ENCODE peak calls at places on chromosomes 16 and 17, in nine cellular contexts. One of them, this sample, is unnamed.

GRCh38 chr16:28219283-28219682 is 7.5 kb upstream of the XPO6 start:
- DNase-seq in activated T-cell treated with anti-CD3 and anti-CD28 coated beads for 48 hours: no peak
- DNase-seq in adrenal gland: no peak
- DNase-seq in GM23248: no peak
- DNase-seq in hepatocyte: peak; percentile 30
- DNase-seq in ELR: no peak
- DNase-seq in NCI-H2081: no peak
- DNase-seq in NCI-H2171: no peak
- DNase-seq in astrocyte of the cerebellum: no peak
- DNase-seq in this sample: no peak

GRCh38 chr16:66220766-66221165 is 145.7 kb upstream of the CDH5 start:
- DNase-seq in activated T-cell treated with anti-CD3 and anti-CD28 coated beads for 48 hours: no peak
- DNase-seq in adrenal gland: no peak
- DNase-seq in GM23248: no peak
- DNase-seq in hepatocyte: no peak
- DNase-seq in ELR: no peak
- DNase-seq in NCI-H2081: no peak
- DNase-seq in NCI-H2171: no peak
- DNase-seq in astrocyte of the cerebellum: no peak
- DNase-seq in this sample: no peak

GRCh38 chr16:57721356-57721755 is 14.2 kb upstream of the KATNB1 start:
- DNase-seq in activated T-cell treated with anti-CD3 and anti-CD28 coated beads for 48 hours: no peak
- DNase-seq in adrenal gland: no peak
- DNase-seq in GM23248: no peak
- DNase-seq in hepatocyte: no peak
- DNase-seq in ELR: no peak
- DNase-seq in NCI-H2081: no peak
- DNase-seq in NCI-H2171: no peak
- DNase-seq in astrocyte of the cerebellum: no peak
- DNase-seq in this sample: no peak

GRCh38 chr17:73184133-73184993 is 8.5 kb upstream of the COG1 start:
- DNase-seq in activated T-cell treated with anti-CD3 and anti-CD28 coated beads for 48 hours: no peak
- DNase-seq in adrenal gland: no peak
- DNase-seq in GM23248: no peak
- DNase-seq in hepatocyte: no peak
- DNase-seq in ELR: no peak
- DNase-seq in NCI-H2081: no peak
- DNase-seq in NCI-H2171: no peak
- DNase-seq in astrocyte of the cerebellum: no peak
- DNase-seq in this sample: no peak

GRCh38 chr17:69592692-69593350 is 178.3 kb downstream of the MAP2K6 start:
- DNase-seq in activated T-cell treated with anti-CD3 and anti-CD28 coated beads for 48 hours: no peak
- DNase-seq in adrenal gland: no peak
- DNase-seq in GM23248: peak; percentile 63
- DNase-seq in hepatocyte: no peak
- DNase-seq in ELR: peak; percentile 79
- DNase-seq in NCI-H2081: no peak
- DNase-seq in NCI-H2171: no peak
- DNase-seq in astrocyte of the cerebellum: no peak
- DNase-seq in this sample: no peak

GRCh38 chr17:77373298-77374169 is 232.8 kb downstream of the SEC14L1 start:
- DNase-seq in activated T-cell treated with anti-CD3 and anti-CD28 coated beads for 48 hours: no peak
- DNase-seq in adrenal gland: peak; percentile 65
- DNase-seq in GM23248: peak; percentile 73
- DNase-seq in hepatocyte: peak; percentile 71
- DNase-seq in ELR: peak; percentile 62
- DNase-seq in NCI-H2081: no peak
- DNase-seq in NCI-H2171: peak; percentile 21
- DNase-seq in astrocyte of the cerebellum: no peak
- DNase-seq in this sample: no peak

GRCh38 chr16:85819711-85820110 is 20.2 kb downstream of the COX4I1 start:
- DNase-seq in activated T-cell treated with anti-CD3 and anti-CD28 coated beads for 48 hours: no peak
- DNase-seq in adrenal gland: no peak
- DNase-seq in GM23248: peak; percentile 5
- DNase-seq in hepatocyte: peak; percentile 45
- DNase-seq in ELR: no peak
- DNase-seq in NCI-H2081: no peak
- DNase-seq in NCI-H2171: no peak
- DNase-seq in astrocyte of the cerebellum: no peak
- DNase-seq in this sample: no peak

GRCh38 chr16:30901201-30902069 is 5.0 kb downstream of the CTF1 start:
- DNase-seq in activated T-cell treated with anti-CD3 and anti-CD28 coated beads for 48 hours: no peak
- DNase-seq in adrenal gland: no peak
- DNase-seq in GM23248: peak; percentile 14
- DNase-seq in hepatocyte: no peak
- DNase-seq in ELR: peak; percentile 21
- DNase-seq in NCI-H2081: no peak
- DNase-seq in NCI-H2171: no peak
- DNase-seq in astrocyte of the cerebellum: no peak
- DNase-seq in this sample: no peak